ENCODE peak calls at places on chromosomes 7 and 10, in eight cellular contexts. W, Q, G, V, X, P, Z and R are unnamed samples.

GRCh38 chr10:125201108-125201524 is 40.8 kb upstream of the CTBP2 start:
- DNase-seq in W (peak), Q (no peak), G (no peak), V (peak), X (no peak), P (peak), Z (no peak), R (no peak)

GRCh38 chr7:156096806-156097538 is 284.7 kb upstream of the SHH start:
- DNase-seq in W (no peak), Q (no peak), G (no peak), V (no peak), X (no peak), P (no peak), Z (no peak), R (no peak)

GRCh38 chr10:101061814-101062230 is at the start of gene KAZALD1:
- DNase-seq in W (no peak), Q (no peak), G (no peak), V (no peak), X (no peak), P (no peak), Z (no peak), R (no peak)

GRCh38 chr10:133129854-133130495 is 30.0 kb upstream of the KNDC1 start:
- DNase-seq in W (no peak), Q (no peak), G (no peak), V (no peak), X (no peak), P (no peak), Z (no peak), R (no peak)

GRCh38 chr7:92790987-92791386 is 45.4 kb downstream of the CDK6 start:
- DNase-seq in W (no peak), Q (peak), G (no peak), V (no peak), X (peak), P (no peak), Z (no peak), R (no peak)

GRCh38 chr7:140678081-140678815 is 5.5 kb downstream of the ADCK2 start:
- DNase-seq in W (no peak), Q (no peak), G (no peak), V (no peak), X (no peak), P (no peak), Z (no peak), R (no peak)

GRCh38 chr7:128910569-128910945 is at the start of gene KCP:
- DNase-seq in W (no peak), Q (no peak), G (no peak), V (peak), X (no peak), P (no peak), Z (no peak), R (no peak)

GRCh38 chr7:155833651-155834050 is 21.4 kb upstream of the SHH start:
- DNase-seq in W (no peak), Q (no peak), G (no peak), V (no peak), X (no peak), P (no peak), Z (no peak), R (no peak)

GRCh38 chr7:41579961-41580935 is 122.6 kb downstream of the INHBA start:
- DNase-seq in W (peak), Q (no peak), G (no peak), V (peak), X (no peak), P (peak), Z (no peak), R (no peak)